ENCODE peak calls at places on chromosomes 11 and 22, in eight cellular contexts. W is pancreas; H is CD8-positive, alpha-beta T cell; N is tibial nerve; I is left ventricle myocardium inferior; G is cardiac muscle cell; X is neural progenitor cell; A is effector memory CD4-positive, alpha-beta T cell. Y is an unnamed sample.

GRCh38 chr11:8766043-8766992 is 83.7 kb downstream of the RPL27A start:
- DNase-seq in W (no peak), H (no peak), N (no peak), I (no peak), G (no peak), X (peak), A (no peak), Y (no peak)

GRCh38 chr11:73203790-73204189 is 14.3 kb upstream of the P2RY2 start:
- DNase-seq in W (no peak), H (no peak), N (no peak), I (no peak), G (no peak), X (no peak), A (no peak), Y (peak)

GRCh38 chr11:1153951-1154487 is 3.7 kb upstream of the MUC5AC start:
- DNase-seq in W (peak), H (no peak), N (no peak), I (no peak), G (no peak), X (no peak), A (no peak), Y (peak)

GRCh38 chr22:39972656-39973055 is 12.5 kb downstream of the TMA7B start:
- DNase-seq in W (no peak), H (no peak), N (no peak), I (no peak), G (no peak), X (no peak), A (no peak), Y (no peak)

GRCh38 chr11:128632151-128632791 is 44.9 kb upstream of the ETS1 start:
- DNase-seq in W (no peak), H (peak), N (no peak), I (no peak), G (peak), X (peak), A (no peak), Y (no peak)

GRCh38 chr11:528166-528814 is 7.1 kb downstream of the HRAS start:
- DNase-seq in W (no peak), H (no peak), N (no peak), I (no peak), G (no peak), X (no peak), A (no peak), Y (peak)

GRCh38 chr11:56693428-56693827 is 5.5 kb upstream of the OR9G1 start:
- DNase-seq in W (no peak), H (no peak), N (no peak), I (no peak), G (no peak), X (no peak), A (no peak), Y (no peak)

GRCh38 chr22:17938484-17938924 is 85.9 kb downstream of the MICAL3 start:
- DNase-seq in W (peak), H (no peak), N (no peak), I (no peak), G (peak), X (no peak), A (no peak), Y (no peak)

GRCh38 chr11:108857382-108857781 is 192.5 kb downstream of the DDX10 start:
- DNase-seq in W (no peak), H (no peak), N (no peak), I (peak), G (no peak), X (peak), A (no peak), Y (no peak)

GRCh38 chr11:36376315-36376887 is 80.3 kb downstream of the PRR5L start:
- DNase-seq in W (peak), H (no peak), N (no peak), I (peak), G (peak), X (peak), A (no peak), Y (peak)

GRCh38 chr11:107957109-107957588 is 28.9 kb downstream of the RAB39A start:
- DNase-seq in W (no peak), H (no peak), N (peak), I (no peak), G (no peak), X (no peak), A (no peak), Y (no peak)

GRCh38 chr11:533049-533585 is 2.3 kb downstream of the HRAS start:
- DNase-seq in W (no peak), H (no peak), N (no peak), I (no peak), G (no peak), X (no peak), A (no peak), Y (peak)

GRCh38 chr11:75492181-75492820 is 33.4 kb downstream of the GDPD5 start:
- DNase-seq in W (no peak), H (peak), N (no peak), I (no peak), G (no peak), X (no peak), A (peak), Y (no peak)

GRCh38 chr11:15186146-15186545 is 71.4 kb downstream of the INSC start:
- DNase-seq in W (no peak), H (no peak), N (no peak), I (no peak), G (no peak), X (no peak), A (no peak), Y (no peak)

GRCh38 chr22:16965560-16965959 is 42.5 kb downstream of the GAB4 start:
- DNase-seq in W (no peak), H (no peak), N (no peak), I (no peak), G (no peak), X (no peak), A (no peak), Y (no peak)

GRCh38 chr11:111417766-111418435 is 38.8 kb upstream of the POU2AF1 start:
- DNase-seq in W (peak), H (no peak), N (peak), I (peak), G (no peak), X (no peak), A (no peak), Y (no peak)

GRCh38 chr11:69435161-69435990 is 46.1 kb upstream of the LINC01488 start:
- DNase-seq in W (no peak), H (no peak), N (no peak), I (no peak), G (no peak), X (peak), A (no peak), Y (peak)

GRCh38 chr22:20524004-20524481 is 16.6 kb downstream of the MED15 start:
- DNase-seq in W (no peak), H (no peak), N (no peak), I (no peak), G (no peak), X (no peak), A (no peak), Y (no peak)

GRCh38 chr22:27247691-27248434 is 553.7 kb downstream of the MN1 start:
- DNase-seq in W (peak), H (no peak), N (no peak), I (no peak), G (no peak), X (no peak), A (no peak), Y (no peak)

DNA sequence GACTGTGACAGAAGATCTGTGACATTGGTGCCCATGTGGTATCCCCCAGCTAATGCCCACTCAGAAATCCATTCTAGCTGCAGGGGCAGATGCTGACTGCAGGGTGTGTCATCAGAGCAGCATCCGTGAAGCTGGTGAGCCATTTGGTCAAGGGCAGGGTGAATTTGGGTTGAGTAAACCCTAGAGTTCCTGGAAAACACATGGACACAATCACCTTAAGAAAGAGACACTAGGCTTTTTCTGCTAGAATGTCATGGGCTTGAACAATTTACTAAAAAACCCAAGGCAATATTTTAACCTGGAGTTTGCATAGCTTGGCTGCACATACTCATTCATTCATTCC is 100.0 kb downstream of the ADAMTS15 start:
- DNase-seq in W (no peak), H (no peak), N (no peak), I (no peak), G (no peak), X (no peak), A (no peak), Y (no peak)
- H3K27ac ChIP-seq in W (no peak), H (no peak), N (no peak), I (no peak), G (no peak), X (no peak), A (no peak), Y (no peak)

DNA sequence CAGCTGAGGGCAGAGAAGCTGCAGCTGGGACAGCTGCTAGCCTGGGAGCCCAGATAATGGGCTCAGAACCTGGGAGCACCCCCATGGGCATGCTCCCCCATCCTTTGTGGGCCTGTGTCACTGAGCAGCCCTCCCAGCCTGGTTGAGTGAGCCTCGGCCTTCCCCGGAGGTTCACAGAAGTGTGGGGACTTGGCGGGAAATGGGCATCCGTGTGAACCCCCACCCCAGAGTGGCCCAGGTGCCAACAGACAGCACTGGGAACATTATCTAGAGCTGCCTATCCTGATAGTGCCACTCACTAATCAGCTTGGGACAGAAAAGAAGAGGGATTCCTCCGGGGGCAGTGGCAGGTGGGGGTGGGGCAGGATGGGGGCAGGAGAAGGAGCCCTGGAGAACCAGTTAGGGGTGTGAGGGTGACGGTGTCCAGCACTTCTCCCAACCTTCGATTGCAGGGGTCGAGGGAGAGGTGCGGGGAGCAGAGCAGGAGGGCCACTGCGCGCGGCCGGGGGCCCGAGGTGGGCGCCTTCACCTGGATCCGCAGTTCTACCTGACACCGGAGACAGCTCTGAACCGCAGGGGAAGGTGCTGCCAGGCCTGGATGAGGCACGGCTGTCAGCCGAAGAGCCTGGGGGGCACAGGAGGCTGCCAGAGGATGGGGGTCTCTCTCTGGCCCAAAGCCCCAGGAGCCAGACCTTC is 33.1 kb downstream of the FLRT1 start:
- DNase-seq in W (no peak), H (no peak), N (no peak), I (no peak), G (no peak), X (no peak), A (no peak), Y (no peak)
- H3K27ac ChIP-seq in W (no peak), H (no peak), N (no peak), I (no peak), G (no peak), X (no peak), A (no peak), Y (no peak)

GRCh38 chr22:23204541-23205157 is 24.3 kb downstream of the BCR start:
- DNase-seq in W (peak), H (no peak), N (no peak), I (peak), G (no peak), X (no peak), A (no peak), Y (peak)

GRCh38 chr22:23204125-23204488 is 23.8 kb downstream of the BCR start:
- DNase-seq in W (no peak), H (no peak), N (no peak), I (no peak), G (no peak), X (no peak), A (no peak), Y (no peak)

GRCh38 chr22:23203452-23204124 is 23.3 kb downstream of the BCR start:
- DNase-seq in W (no peak), H (no peak), N (no peak), I (no peak), G (no peak), X (no peak), A (no peak), Y (no peak)

GRCh38 chr22:23200896-23201295 is 20.6 kb downstream of the BCR start:
- DNase-seq in W (peak), H (no peak), N (no peak), I (no peak), G (no peak), X (no peak), A (no peak), Y (no peak)

GRCh38 chr22:23202812-23203451 is 22.6 kb downstream of the BCR start:
- DNase-seq in W (no peak), H (no peak), N (no peak), I (no peak), G (no peak), X (no peak), A (no peak), Y (no peak)
- H3K27ac ChIP-seq in W (no peak), H (no peak), N (peak), I (peak), G (no peak), X (no peak), A (no peak), Y (no peak)

GRCh38 chr11:64642418-64642735 is 51.4 kb downstream of the SLC22A12 start:
- DNase-seq in W (no peak), H (no peak), N (no peak), I (no peak), G (no peak), X (no peak), A (no peak), Y (no peak)
- H3K27ac ChIP-seq in W (no peak), H (no peak), N (no peak), I (no peak), G (no peak), X (no peak), A (no peak), Y (no peak)

GRCh38 chr11:90222152-90222458 is 744 bp downstream of the CHORDC1 start:
- DNase-seq in W (no peak), H (no peak), N (no peak), I (no peak), G (no peak), X (no peak), A (no peak), Y (no peak)
- H3K27ac ChIP-seq in W (no peak), H (peak), N (peak), I (peak), G (peak), X (no peak), A (peak), Y (peak)

GRCh38 chr11:6598555-6598954 is 4.9 kb downstream of the RRP8 start:
- DNase-seq in W (no peak), H (no peak), N (no peak), I (no peak), G (no peak), X (no peak), A (no peak), Y (no peak)
- H3K27ac ChIP-seq in W (no peak), H (no peak), N (no peak), I (peak), G (peak), X (no peak), A (no peak), Y (no peak)

DNA sequence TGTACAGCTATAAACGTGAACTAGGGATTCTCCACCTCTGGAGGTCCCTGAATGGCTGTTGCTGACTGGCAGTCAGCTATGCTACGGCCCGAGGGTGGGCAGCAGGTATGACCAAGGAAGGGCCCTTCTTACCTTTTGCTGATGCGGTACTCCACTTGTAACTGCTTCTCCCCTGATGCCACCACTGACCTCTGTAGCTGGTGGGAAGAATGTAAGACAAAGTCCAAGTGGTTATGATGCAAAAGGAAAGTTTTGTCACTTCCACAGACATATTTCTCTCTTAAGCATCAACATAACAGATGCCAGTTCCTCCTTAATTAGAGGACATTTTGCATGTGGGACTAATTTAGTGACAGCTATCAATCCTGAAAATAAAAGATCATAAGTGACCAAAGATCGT is 32.2 kb downstream of the P4HA3 start:
- DNase-seq in W (no peak), H (no peak), N (no peak), I (no peak), G (no peak), X (no peak), A (no peak), Y (no peak)
- H3K27ac ChIP-seq in W (no peak), H (no peak), N (peak), I (no peak), G (no peak), X (no peak), A (no peak), Y (no peak)

GRCh38 chr22:41940853-41941765 is 5.8 kb downstream of the CENPM start:
- DNase-seq in W (peak), H (peak), N (peak), I (peak), G (peak), X (peak), A (peak), Y (peak)
- H3K27ac ChIP-seq in W (no peak), H (peak), N (peak), I (peak), G (no peak), X (no peak), A (peak), Y (peak)

DNA sequence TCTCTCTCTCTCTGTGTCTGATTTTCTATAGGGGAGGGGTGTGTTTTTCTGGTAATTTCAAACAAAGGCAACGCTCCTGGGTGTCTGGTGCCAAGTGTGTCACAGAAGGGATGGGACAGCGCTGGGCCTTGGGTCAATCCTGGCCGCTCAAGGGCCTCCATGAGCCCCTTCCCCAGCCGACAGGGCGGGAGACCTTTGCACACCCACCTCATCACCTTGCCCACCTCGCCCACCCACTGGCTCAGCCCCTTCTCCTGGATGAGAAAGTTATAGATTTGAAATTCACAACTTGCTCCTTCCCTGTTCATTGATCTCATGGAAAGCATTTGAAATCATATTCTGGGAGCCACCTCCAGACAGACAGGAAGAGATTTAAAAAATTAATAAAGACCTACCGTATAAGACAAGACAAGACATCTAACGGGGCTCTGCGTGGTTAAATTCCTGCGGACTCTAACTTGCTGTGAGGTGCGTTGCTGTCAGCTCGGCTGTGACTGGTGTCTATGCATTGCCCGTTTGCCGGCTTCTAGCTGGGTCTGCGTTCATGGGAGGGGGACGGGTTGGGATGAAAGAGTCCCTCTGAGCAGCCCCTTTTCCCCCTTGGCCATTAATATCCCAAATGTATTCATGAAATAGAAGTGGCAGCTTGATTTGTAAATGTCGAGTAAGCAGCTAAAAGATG is 27.0 kb downstream of the MPPED1 start:
- DNase-seq in W (no peak), H (no peak), N (no peak), I (no peak), G (no peak), X (no peak), A (no peak), Y (peak)
- H3K27ac ChIP-seq in W (no peak), H (no peak), N (no peak), I (no peak), G (no peak), X (no peak), A (no peak), Y (no peak)